ENCODE peak calls at places on chromosomes 16 and 17, in five cellular contexts. H, C, G, W and R are unnamed samples.

GRCh38 chr17:63356275-63356905 is 89.7 kb downstream of the CYB561 start:
- DNase-seq in H (no peak), C (no peak), G (no peak), W (no peak), R (no peak)

GRCh38 chr17:19979917-19980770 is 2.5 kb upstream of the AKAP10 start:
- DNase-seq in H (peak), C (no peak), G (peak), W (no peak), R (no peak)

GRCh38 chr16:84332975-84333684 is 35.2 kb upstream of the ATP2C2 start:
- DNase-seq in H (no peak), C (no peak), G (no peak), W (no peak), R (no peak)

GRCh38 chr17:38418693-38419507 is 9.4 kb upstream of the ARHGAP23 start:
- DNase-seq in H (no peak), C (no peak), G (no peak), W (no peak), R (no peak)

GRCh38 chr17:32226881-32227280 is 38.8 kb upstream of the RHBDL3 start:
- DNase-seq in H (no peak), C (no peak), G (no peak), W (no peak), R (no peak)

GRCh38 chr16:46658925-46659324 is 30.1 kb downstream of the VPS35 start:
- DNase-seq in H (no peak), C (no peak), G (no peak), W (peak), R (no peak)

GRCh38 chr16:57039148-57039812 is 49.9 kb downstream of the NLRC5 start:
- DNase-seq in H (no peak), C (no peak), G (no peak), W (no peak), R (no peak)

GRCh38 chr17:48596000-48596734 is 2.6 kb upstream of the HOXB5 start:
- DNase-seq in H (no peak), C (no peak), G (no peak), W (no peak), R (no peak)

GRCh38 chr16:23434380-23434779 is 18.6 kb downstream of the COG7 start:
- DNase-seq in H (no peak), C (no peak), G (no peak), W (peak), R (peak)

GRCh38 chr16:13906426-13907089 is 13.4 kb upstream of the ERCC4 start:
- DNase-seq in H (no peak), C (no peak), G (no peak), W (no peak), R (no peak)

GRCh38 chr16:7158481-7158880 is 174.2 kb upstream of the RBFOX1 start:
- DNase-seq in H (no peak), C (no peak), G (no peak), W (no peak), R (no peak)

GRCh38 chr17:44961921-44962350 is 6.2 kb downstream of the C1QL1 start:
- DNase-seq in H (peak), C (no peak), G (no peak), W (no peak), R (no peak)
- TF ChIP-seq CTCF in H (no peak), C (no peak), G (no peak), W (no peak), R (no peak)

GRCh38 chr17:76601042-76601441 is 15.4 kb upstream of the ST6GALNAC2 start:
- DNase-seq in H (no peak), C (no peak), G (no peak), W (no peak), R (no peak)
- TF ChIP-seq CTCF in H (no peak), C (no peak), G (no peak), W (no peak), R (no peak)

GRCh38 chr16:20938426-20938825 is 37.9 kb downstream of the LYRM1 start:
- DNase-seq in H (no peak), C (no peak), G (no peak), W (no peak), R (no peak)
- TF ChIP-seq CTCF in H (no peak), C (no peak), G (no peak), W (no peak), R (no peak)

GRCh38 chr16:1073566-1074378 is 1.2 kb downstream of the SSTR5 start:
- DNase-seq in H (peak), C (no peak), G (peak), W (no peak), R (no peak)
- TF ChIP-seq CTCF in H (peak), C (peak), G (peak), W (no peak), R (peak)

GRCh38 chr17:44122825-44123355 is 551 bp downstream of the HDAC5 start:
- DNase-seq in H (no peak), C (no peak), G (no peak), W (no peak), R (no peak)

GRCh38 chr17:44123356-44124117 is at the start of gene HDAC5:
- DNase-seq in H (peak), C (peak), G (peak), W (peak), R (peak)

GRCh38 chr17:44121997-44122824 is 1.2 kb downstream of the HDAC5 start:
- DNase-seq in H (no peak), C (no peak), G (no peak), W (no peak), R (no peak)

GRCh38 chr17:44121206-44121605 is 2.2 kb downstream of the HDAC5 start:
- DNase-seq in H (no peak), C (no peak), G (no peak), W (no peak), R (no peak)

DNA sequence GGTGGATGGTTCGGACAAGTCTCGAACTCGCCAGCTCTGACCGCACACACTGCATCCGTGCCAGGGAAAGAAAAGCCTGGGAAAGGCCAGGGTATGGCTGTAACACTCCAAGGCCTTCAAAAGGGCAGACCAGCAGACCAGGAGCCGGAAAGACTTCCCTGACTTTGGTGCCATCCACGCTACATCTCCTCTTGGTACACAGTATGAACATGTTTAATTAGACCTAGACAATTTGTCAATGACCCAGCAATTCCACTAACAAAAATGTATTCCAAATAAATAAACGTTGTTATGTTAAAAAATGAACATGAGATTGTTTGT is 637 bp upstream of the HDAC5 start:
- DNase-seq in H (no peak), C (no peak), G (no peak), W (no peak), R (no peak)
- TF ChIP-seq CTCF in H (no peak), C (no peak), G (no peak), W (no peak), R (no peak)

GRCh38 chr17:65219124-65219523 is 82.0 kb downstream of the RGS9 start:
- DNase-seq in H (no peak), C (no peak), G (no peak), W (no peak), R (no peak)

GRCh38 chr17:65219707-65220106 is 82.5 kb downstream of the RGS9 start:
- DNase-seq in H (no peak), C (no peak), G (no peak), W (no peak), R (no peak)

GRCh38 chr17:65220732-65221131 is 83.6 kb downstream of the RGS9 start:
- DNase-seq in H (no peak), C (no peak), G (no peak), W (no peak), R (no peak)

GRCh38 chr17:65225061-65225460 is 87.9 kb downstream of the RGS9 start:
- DNase-seq in H (no peak), C (no peak), G (no peak), W (no peak), R (no peak)

DNA sequence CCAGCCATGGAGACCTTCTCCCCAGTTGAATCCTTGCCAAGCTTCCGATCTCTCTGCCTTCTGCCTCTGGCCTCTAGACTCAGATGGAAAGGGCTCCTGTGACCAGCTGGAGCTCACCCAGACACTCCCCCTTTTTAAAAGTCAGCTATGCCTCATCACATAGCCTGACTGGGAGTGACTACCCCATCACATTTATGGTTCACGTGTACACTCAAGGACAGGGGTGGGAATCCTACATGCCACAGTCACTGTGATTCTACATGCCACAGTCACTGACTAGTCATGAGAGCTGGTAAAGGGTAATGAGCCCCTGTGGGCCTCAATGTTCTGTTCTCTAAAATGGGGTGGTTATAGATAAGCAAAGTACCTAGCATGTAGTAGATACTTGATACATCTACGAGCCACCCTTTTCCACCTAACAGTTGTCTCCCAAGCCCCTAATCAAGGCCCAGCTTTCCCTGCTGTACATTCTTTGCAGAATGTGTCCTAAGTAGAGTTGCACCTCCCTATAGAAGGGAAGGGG is 85.1 kb downstream of the RGS9 start:
- DNase-seq in H (no peak), C (no peak), G (no peak), W (no peak), R (no peak)
- TF ChIP-seq CTCF in H (no peak), C (no peak), G (no peak), W (no peak), R (no peak)

GRCh38 chr16:80725566-80726162 is 78.7 kb downstream of the CDYL2 start:
- DNase-seq in H (no peak), C (no peak), G (no peak), W (no peak), R (no peak)

GRCh38 chr16:80719573-80719972 is 84.8 kb downstream of the CDYL2 start:
- DNase-seq in H (no peak), C (no peak), G (no peak), W (no peak), R (no peak)

GRCh38 chr16:80723091-80723490 is 81.3 kb downstream of the CDYL2 start:
- DNase-seq in H (no peak), C (no peak), G (no peak), W (no peak), R (no peak)

GRCh38 chr16:80720759-80721470 is 83.5 kb downstream of the CDYL2 start:
- DNase-seq in H (no peak), C (no peak), G (no peak), W (no peak), R (no peak)

GRCh38 chr16:80723981-80724380 is 80.4 kb downstream of the CDYL2 start:
- DNase-seq in H (no peak), C (no peak), G (no peak), W (no peak), R (no peak)
- TF ChIP-seq CTCF in H (no peak), C (no peak), G (no peak), W (no peak), R (no peak)